ENCODE peak calls at places on chromosomes 3 and 15, in seven cellular contexts. R is cerebellum; M is nephron progenitor cell; F is iris pigment epithelial cell; P is activated CD4-positive, alpha-beta T cell treated with anti-CD3 and anti-CD28 coated beads for 36 hours; Z is GM13977; X is lower lobe of right lung. D is an unnamed sample.
A peak's percentile ranks its signal among the peaks of the same experiment; 100 is the strongest.

GRCh38 chr3:150469931-150470740 is 62.0 kb downstream of the TSC22D2 start:
- DNase-seq in X (no peak), Z (no peak), F (peak; percentile 66), P (no peak), M (no peak), R (no peak), D (no peak)

GRCh38 chr3:129461461-129462146 is 21.6 kb downstream of the IFT122 start:
- DNase-seq in X (no peak), Z (no peak), M (no peak), P (no peak), F (peak; percentile 82), R (no peak), D (no peak)

GRCh38 chr3:149273096-149273751 is 51.6 kb upstream of the CP start:
- DNase-seq in M (peak; percentile 36), P (peak; percentile 28), Z (peak; percentile 56), F (peak; percentile 88), R (peak; percentile 66), X (no peak), D (no peak)

GRCh38 chr3:156685752-156686151 is 11.4 kb downstream of the TIPARP start:
- DNase-seq in X (no peak), R (no peak), Z (no peak), F (no peak), P (no peak), M (no peak), D (no peak)

GRCh38 chr3:39141211-39141995 is 12.0 kb downstream of the CSRNP1 start:
- DNase-seq in M (no peak), X (peak; percentile 90), R (no peak), Z (no peak), F (peak; percentile 63), P (no peak), D (peak; percentile 84)

GRCh38 chr15:50546566-50546965 is at the start of gene USP50:
- DNase-seq in M (no peak), F (no peak), R (no peak), P (no peak), X (no peak), Z (no peak), D (no peak)

GRCh38 chr3:71673486-71673885 is 51.7 kb downstream of the EIF4E3 start:
- DNase-seq in Z (no peak), M (no peak), P (no peak), X (no peak), F (peak; percentile 67), R (no peak), D (no peak)

GRCh38 chr15:89899951-89900567 is 6.3 kb upstream of the AP3S2 start:
- DNase-seq in X (no peak), Z (no peak), M (no peak), R (no peak), F (no peak), P (no peak), D (no peak)

GRCh38 chr3:105970283-105970682 is 101.5 kb upstream of the CBLB start:
- DNase-seq in F (peak; percentile 88), P (no peak), Z (no peak), M (no peak), X (peak; percentile 40), R (no peak), D (no peak)

GRCh38 chr15:63521405-63522142 is 17.2 kb downstream of the USP3 start:
- DNase-seq in Z (no peak), X (no peak), F (peak; percentile 37), P (no peak), R (no peak), M (no peak), D (no peak)

GRCh38 chr3:171506743-171507319 is 46.6 kb upstream of the TNIK start:
- DNase-seq in M (no peak), P (no peak), F (peak; percentile 75), Z (no peak), R (no peak), X (no peak), D (no peak)

GRCh38 chr15:87959080-87959479 is 297.5 kb downstream of the NTRK3 start:
- DNase-seq in F (no peak), X (no peak), M (no peak), P (no peak), Z (no peak), R (no peak), D (no peak)

GRCh38 chr3:150203273-150203672 is 204.8 kb upstream of the TSC22D2 start:
- DNase-seq in R (no peak), F (peak; percentile 40), Z (no peak), X (no peak), P (no peak), M (no peak), D (no peak)

GRCh38 chr3:153595186-153595815 is 433.3 kb downstream of the RAP2B start:
- DNase-seq in X (no peak), M (no peak), F (peak; percentile 47), R (no peak), Z (peak; percentile 7), P (no peak), D (no peak)

D was measured in chondrocyte.